ENCODE peak calls at places on chromosomes 7 and 10, in four cellular contexts. One of them, this sample, is unnamed.
A peak's percentile ranks its signal among the peaks of the same experiment; 100 is the strongest.

GRCh38 chr10:788796-789748 is 99.6 kb upstream of the DIP2C start:
- DNase-seq in K562: peak; percentile 86
- DNase-seq in HCT116: peak; percentile 18
- DNase-seq in GM12878: no peak
- DNase-seq in this sample: no peak

GRCh38 chr10:63430091-63430998 is 35.4 kb downstream of the JMJD1C start:
- DNase-seq in K562: no peak
- DNase-seq in HCT116: peak; percentile 3
- DNase-seq in GM12878: no peak
- DNase-seq in this sample: no peak

GRCh38 chr10:44963772-44964633 is 4.4 kb downstream of the RASSF4 start:
- DNase-seq in HCT116: no peak
- DNase-seq in K562: no peak
- DNase-seq in GM12878: no peak
- DNase-seq in this sample: no peak

GRCh38 chr10:91416339-91416868 is 6.3 kb downstream of the HECTD2 start:
- DNase-seq in HCT116: no peak
- DNase-seq in GM12878: no peak
- DNase-seq in K562: no peak
- DNase-seq in this sample: no peak

GRCh38 chr7:144515430-144515829 is 111.9 kb upstream of the NOBOX start:
- DNase-seq in K562: no peak
- DNase-seq in HCT116: no peak
- DNase-seq in GM12878: no peak
- DNase-seq in this sample: no peak

GRCh38 chr7:4958477-4959301 is at the start of gene MMD2:
- DNase-seq in HCT116: no peak
- DNase-seq in GM12878: no peak
- DNase-seq in K562: no peak
- DNase-seq in this sample: no peak

GRCh38 chr7:31935115-31935514 is 135.1 kb downstream of the PDE1C start:
- DNase-seq in K562: no peak
- DNase-seq in HCT116: no peak
- DNase-seq in GM12878: no peak
- DNase-seq in this sample: peak; percentile 16

GRCh38 chr10:97500297-97500575 is 1.5 kb downstream of the UBTD1 start:
- DNase-seq in HCT116: no peak
- DNase-seq in K562: no peak
- DNase-seq in GM12878: no peak
- DNase-seq in this sample: no peak

GRCh38 chr7:100093925-100094486 is 5.2 kb downstream of the COPS6 start:
- DNase-seq in K562: no peak
- DNase-seq in HCT116: no peak
- DNase-seq in GM12878: no peak
- DNase-seq in this sample: no peak

GRCh38 chr7:100589341-100589935 is 3.3 kb downstream of the FBXO24 start:
- DNase-seq in GM12878: no peak
- DNase-seq in K562: no peak
- DNase-seq in HCT116: no peak
- DNase-seq in this sample: no peak

GRCh38 chr10:13942030-13942429 is 355.3 kb downstream of the PRPF18 start:
- DNase-seq in HCT116: no peak
- DNase-seq in GM12878: peak; percentile 82
- DNase-seq in K562: no peak
- DNase-seq in this sample: no peak

GRCh38 chr10:5776150-5776880 is 36.9 kb downstream of the GDI2 start:
- DNase-seq in K562: no peak
- DNase-seq in GM12878: no peak
- DNase-seq in HCT116: no peak
- DNase-seq in this sample: peak; percentile 6
- TF ChIP-seq YY1 in K562: no peak
- TF ChIP-seq YY1 in GM12878: no peak
- TF ChIP-seq YY1 in HCT116: no peak
- TF ChIP-seq YY1 in this sample: no peak

GRCh38 chr10:5595095-5595494 is 70.3 kb downstream of the CALML3 start:
- DNase-seq in K562: no peak
- DNase-seq in HCT116: no peak
- DNase-seq in GM12878: no peak
- DNase-seq in this sample: no peak
- H3K9ac ChIP-seq in K562: no peak overlapping the region
- H3K9ac ChIP-seq in HCT116: no peak overlapping the region
- H3K9ac ChIP-seq in GM12878: no peak overlapping the region
- H3K9ac ChIP-seq in this sample: no peak overlapping the region

DNA sequence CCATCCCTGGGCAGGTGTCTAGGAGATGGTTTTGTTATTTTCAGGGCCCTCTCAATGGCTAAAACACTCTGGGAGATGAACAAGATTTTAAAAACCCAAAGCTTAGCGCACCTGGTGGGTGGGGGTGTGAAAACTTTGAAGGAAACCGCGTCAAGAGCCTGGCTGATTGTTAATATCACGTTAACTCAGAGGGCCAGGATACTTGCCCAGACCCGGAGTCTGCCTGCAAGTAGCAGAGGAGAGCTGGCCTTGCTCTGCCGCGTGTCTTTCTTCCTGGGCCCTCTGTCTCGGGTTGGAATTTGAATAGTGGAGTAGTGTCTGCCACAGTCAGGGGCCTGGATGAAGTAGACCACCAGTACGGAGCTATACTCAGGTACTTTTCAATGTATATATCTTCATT is 1.1 kb downstream of the MGMT start:
- DNase-seq in HCT116: no peak
- DNase-seq in K562: no peak
- DNase-seq in GM12878: no peak
- DNase-seq in this sample: no peak
- H3K4me3 ChIP-seq in HCT116: peak overlapping the region; percentile 61
- H3K4me3 ChIP-seq in K562: no peak overlapping the region
- H3K4me3 ChIP-seq in GM12878: peak overlapping the region; percentile 89
- H3K4me3 ChIP-seq in this sample: no peak overlapping the region

DNA sequence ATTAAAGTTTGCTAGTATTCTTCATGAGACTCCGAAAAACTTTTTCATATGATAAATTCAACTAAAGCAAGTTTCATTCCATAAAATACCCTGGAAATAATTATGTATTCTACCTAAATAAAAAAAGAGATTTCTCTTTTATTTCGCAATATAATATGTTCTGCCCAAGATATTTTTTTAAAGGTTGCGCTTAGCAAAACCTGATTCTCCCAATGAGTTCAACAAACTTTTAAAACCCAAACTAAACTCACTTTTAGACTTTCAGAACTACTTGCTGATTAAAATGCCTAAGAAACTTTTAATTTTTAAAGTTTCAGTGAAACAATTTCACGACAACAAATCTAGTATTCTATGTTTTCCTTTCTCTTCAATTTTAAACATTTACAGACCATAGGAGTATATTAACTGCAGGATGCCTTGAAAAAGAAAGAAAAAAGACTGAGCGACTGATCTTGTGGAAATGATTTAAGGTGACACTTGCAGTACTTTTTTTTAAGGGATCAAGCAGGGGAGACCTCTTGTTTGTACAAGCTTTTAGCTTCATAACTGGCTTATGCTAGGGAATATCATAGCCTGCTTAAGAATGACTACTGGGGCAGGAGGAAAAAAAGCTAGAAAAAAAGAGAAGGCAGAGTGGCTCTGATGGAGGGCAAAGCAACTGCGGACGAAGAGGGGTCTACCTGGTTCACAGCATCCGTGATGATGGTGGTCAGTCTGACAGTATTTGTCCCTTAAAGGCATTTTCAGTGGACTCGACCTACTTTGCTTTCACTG is 1.5 kb downstream of the ZNF800 start:
- DNase-seq in HCT116: no peak
- DNase-seq in GM12878: no peak
- DNase-seq in K562: no peak
- DNase-seq in this sample: peak; percentile 11
- TF ChIP-seq YY1 in HCT116: no peak
- TF ChIP-seq YY1 in GM12878: no peak
- TF ChIP-seq YY1 in K562: no peak
- TF ChIP-seq YY1 in this sample: no peak

DNA sequence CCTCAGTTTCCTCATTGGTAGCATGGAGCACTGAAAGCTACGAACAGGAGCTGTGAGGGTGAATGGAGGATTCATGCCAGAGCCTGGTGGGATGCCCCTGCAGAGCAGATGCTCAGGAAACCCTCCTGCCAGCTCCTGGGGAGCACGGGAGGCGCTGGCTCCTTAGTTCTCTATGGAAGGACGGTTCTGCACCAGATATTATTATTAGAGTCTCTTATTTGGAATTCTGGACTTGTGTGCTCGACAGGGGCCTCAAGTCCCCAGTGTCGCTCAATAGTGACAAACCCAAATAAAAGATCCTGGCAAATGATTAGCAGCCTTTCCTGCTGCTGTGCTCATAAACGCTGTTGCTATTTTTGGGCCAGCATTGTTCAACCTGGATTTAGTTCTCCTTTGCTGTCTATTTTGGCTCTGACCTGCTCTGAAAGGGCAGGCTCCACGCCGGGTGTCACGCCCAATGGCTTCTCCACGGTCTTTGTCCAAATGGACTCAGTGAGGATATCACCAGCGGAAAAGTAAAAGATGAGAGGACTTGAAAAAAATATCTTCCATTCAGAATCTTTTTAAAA is 23.0 kb upstream of the KLF6 start:
- DNase-seq in K562: no peak
- DNase-seq in HCT116: no peak
- DNase-seq in GM12878: no peak
- DNase-seq in this sample: no peak
- H3K9ac ChIP-seq in K562: peak overlapping the region; percentile 63
- H3K9ac ChIP-seq in HCT116: no peak overlapping the region
- H3K9ac ChIP-seq in GM12878: no peak overlapping the region
- H3K9ac ChIP-seq in this sample: no peak overlapping the region

GRCh38 chr7:130888017-130888371 is 154.0 kb upstream of the KLF14 start:
- DNase-seq in K562: peak; percentile 63
- DNase-seq in HCT116: no peak
- DNase-seq in GM12878: no peak
- DNase-seq in this sample: no peak
- H3K4me3 ChIP-seq in K562: no peak overlapping the region
- H3K4me3 ChIP-seq in HCT116: no peak overlapping the region
- H3K4me3 ChIP-seq in GM12878: no peak overlapping the region
- H3K4me3 ChIP-seq in this sample: no peak overlapping the region

DNA sequence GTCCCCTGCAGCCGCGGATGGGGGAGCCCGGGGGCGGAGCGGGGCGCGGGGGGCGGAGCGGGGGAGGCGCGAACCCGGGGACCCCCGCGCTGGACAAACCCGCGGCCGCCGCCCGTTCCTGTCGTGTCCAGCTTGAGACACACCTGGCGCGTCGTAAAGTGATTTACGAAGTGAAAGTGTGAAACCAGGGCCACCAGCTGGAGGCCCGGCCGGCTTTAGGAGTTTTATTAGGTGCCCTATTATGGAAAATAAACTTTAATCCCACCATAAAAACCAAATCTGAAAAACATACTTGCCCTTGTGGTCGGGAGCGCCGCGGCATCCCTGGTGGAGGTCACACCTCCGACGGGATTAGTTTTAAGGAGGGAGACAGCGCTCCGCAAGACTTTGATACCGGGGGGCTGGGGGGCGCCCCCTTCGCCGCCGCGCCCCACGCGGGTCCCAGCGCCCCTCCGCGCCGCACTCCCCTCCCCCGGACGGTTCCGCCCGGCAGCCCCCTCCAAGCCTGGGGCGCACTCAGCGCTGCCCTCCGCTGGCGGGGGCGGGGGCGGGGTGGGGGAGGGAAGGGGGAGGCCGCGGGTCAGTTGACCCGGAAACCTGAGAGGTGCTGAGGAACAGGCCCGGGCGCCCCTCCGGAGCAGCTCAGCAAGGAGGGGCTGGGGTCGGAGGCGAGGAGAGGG is 10.3 kb downstream of the MNX1 start:
- DNase-seq in K562: peak; percentile 74
- DNase-seq in GM12878: no peak
- DNase-seq in HCT116: no peak
- DNase-seq in this sample: no peak
- TF ChIP-seq YY1 in K562: no peak
- TF ChIP-seq YY1 in GM12878: no peak
- TF ChIP-seq YY1 in HCT116: no peak
- TF ChIP-seq YY1 in this sample: no peak

This sample was measured in NT2/D1.